ENCODE peak calls at places on chromosomes 1 and 21, in eight cellular contexts. U is CD8-positive, alpha-beta T cell; X is GM23248; O is neural progenitor cell; H is kidney epithelial cell; Y is right atrium auricular region; C is thyroid gland; Q is naive thymus-derived CD4-positive, alpha-beta T cell. W is an unnamed sample.

GRCh38 chr1:48681476-48682305 is 95.0 kb downstream of the BEND5 start:
- DNase-seq in X (no peak), Q (no peak), O (no peak), U (no peak), H (no peak), Y (no peak), C (no peak), W (peak; percentile 50)

GRCh38 chr1:161784963-161785362 is 18.8 kb downstream of the ATF6 start:
- DNase-seq in C (no peak), H (no peak), X (peak; percentile 12), U (no peak), Y (no peak), O (no peak), Q (no peak), W (no peak)

GRCh38 chr1:171313319-171313834 is 606 bp upstream of the FMO4 start:
- DNase-seq in U (no peak), H (no peak), O (no peak), Q (no peak), C (no peak), Y (no peak), X (peak; percentile 2), W (no peak)

GRCh38 chr1:55702064-55702463 is 486.9 kb upstream of the USP24 start:
- DNase-seq in U (no peak), C (no peak), Y (no peak), X (peak; percentile 44), O (no peak), H (no peak), Q (no peak), W (no peak)

GRCh38 chr1:59561782-59562181 is 253.0 kb upstream of the HOOK1 start:
- DNase-seq in Q (no peak), X (no peak), Y (no peak), O (no peak), U (no peak), C (no peak), H (no peak), W (no peak)

GRCh38 chr1:64240209-64240608 is 36.8 kb downstream of the UBE2U start:
- DNase-seq in Y (no peak), C (no peak), X (peak; percentile 44), O (no peak), Q (no peak), U (no peak), H (no peak), W (no peak)

GRCh38 chr1:203424861-203425667 is 50.5 kb upstream of the PRELP start:
- DNase-seq in X (peak; percentile 5), Y (no peak), Q (no peak), O (no peak), H (no peak), C (no peak), U (no peak), W (no peak)

GRCh38 chr1:164733070-164733469 is 174.1 kb downstream of the PBX1 start:
- DNase-seq in C (no peak), U (no peak), Q (no peak), O (no peak), X (peak; percentile 89), Y (no peak), H (peak; percentile 77), W (no peak)

GRCh38 chr1:232062967-232063366 is 436.4 kb downstream of the DISC1 start:
- DNase-seq in O (no peak), C (no peak), Q (no peak), U (no peak), Y (no peak), X (no peak), H (no peak), W (no peak)

GRCh38 chr1:36157115-36157903 is 1.3 kb downstream of the MAP7D1 start:
- DNase-seq in Q (no peak), X (peak; percentile 64), C (no peak), H (no peak), Y (no peak), O (peak; percentile 68), U (no peak), W (no peak)

GRCh38 chr21:46605759-46606426 is 1.0 kb upstream of the S100B start:
- DNase-seq in C (no peak), H (no peak), O (no peak), Y (no peak), X (no peak), U (peak; percentile 79), Q (peak; percentile 34), W (no peak)

GRCh38 chr21:38343691-38344090 is 86.9 kb downstream of the KCNJ15 start:
- DNase-seq in Q (no peak), U (no peak), O (no peak), C (peak; percentile 94), Y (peak; percentile 87), H (no peak), X (peak; percentile 37), W (no peak)

GRCh38 chr1:68904472-68904871 is 407.6 kb upstream of the DEPDC1 start:
- DNase-seq in O (peak; percentile 55), H (peak; percentile 31), Q (no peak), Y (no peak), C (no peak), X (peak; percentile 27), U (no peak), W (no peak)

GRCh38 chr1:157925419-157926166 is 67.9 kb upstream of the KIRREL1 start:
- DNase-seq in H (no peak), C (no peak), U (no peak), X (no peak), Q (no peak), O (no peak), Y (no peak), W (no peak)

GRCh38 chr1:77015748-77016341 is 148.6 kb downstream of the ST6GALNAC5 start:
- DNase-seq in U (no peak), H (no peak), X (no peak), Y (no peak), C (no peak), O (peak; percentile 56), Q (no peak), W (no peak)

GRCh38 chr21:41650526-41651145 is 116.2 kb downstream of the RIPK4 start:
- DNase-seq in Y (no peak), U (no peak), X (no peak), Q (no peak), H (no peak), O (no peak), C (no peak), W (no peak)

GRCh38 chr1:25661043-25661807 is 44.6 kb downstream of the MAN1C1 start:
- DNase-seq in H (no peak), U (no peak), O (peak; percentile 58), Q (no peak), Y (no peak), C (no peak), X (peak; percentile 11), W (no peak)

DNA sequence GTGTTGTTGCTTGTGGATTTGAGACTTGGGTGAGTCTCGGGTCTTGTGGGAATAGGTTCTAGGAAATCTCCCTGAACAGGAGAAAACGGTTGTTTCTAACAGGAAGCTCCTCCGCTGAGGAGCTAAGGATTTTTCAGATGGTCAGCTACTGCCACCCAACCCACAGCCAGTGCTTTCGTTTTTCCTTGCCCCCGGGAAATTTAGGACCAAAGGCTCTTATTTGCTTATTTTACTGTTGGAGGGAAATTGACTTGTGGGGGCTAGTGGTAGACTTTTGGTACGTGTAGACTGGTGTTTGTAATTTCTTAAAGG is 789 bp downstream of the SNX7 start:
- DNase-seq in H (no peak), U (no peak), X (no peak), Q (no peak), C (peak; percentile 8), Y (no peak), O (no peak), W (no peak)
- H3K4me3 ChIP-seq in H (peak overlapping the region; percentile 85), U (peak overlapping the region; percentile 48), X (peak overlapping the region; percentile 82), Q (peak overlapping the region; percentile 43), C (peak overlapping the region; percentile 89), Y (peak overlapping the region; percentile 65), O (peak overlapping the region; percentile 64), W (peak overlapping the region; percentile 79)

GRCh38 chr1:180230791-180231505 is 884 bp downstream of the LHX4 start:
- DNase-seq in O (peak; percentile 88), C (no peak), U (no peak), Q (no peak), H (no peak), X (peak; percentile 55), Y (no peak), W (no peak)
- H3K27me3 ChIP-seq in O (peaks cover 100% of the 10 kb centered on the region), C (peaks cover 60% of the 10 kb centered on the region), U (peaks cover 61% of the 10 kb centered on the region), Q (peaks cover 20% of the 10 kb centered on the region), H (peaks cover 81% of the 10 kb centered on the region), X (peaks cover 86% of the 10 kb centered on the region), Y (peaks cover 75% of the 10 kb centered on the region), W (peaks cover 75% of the 10 kb centered on the region)

DNA sequence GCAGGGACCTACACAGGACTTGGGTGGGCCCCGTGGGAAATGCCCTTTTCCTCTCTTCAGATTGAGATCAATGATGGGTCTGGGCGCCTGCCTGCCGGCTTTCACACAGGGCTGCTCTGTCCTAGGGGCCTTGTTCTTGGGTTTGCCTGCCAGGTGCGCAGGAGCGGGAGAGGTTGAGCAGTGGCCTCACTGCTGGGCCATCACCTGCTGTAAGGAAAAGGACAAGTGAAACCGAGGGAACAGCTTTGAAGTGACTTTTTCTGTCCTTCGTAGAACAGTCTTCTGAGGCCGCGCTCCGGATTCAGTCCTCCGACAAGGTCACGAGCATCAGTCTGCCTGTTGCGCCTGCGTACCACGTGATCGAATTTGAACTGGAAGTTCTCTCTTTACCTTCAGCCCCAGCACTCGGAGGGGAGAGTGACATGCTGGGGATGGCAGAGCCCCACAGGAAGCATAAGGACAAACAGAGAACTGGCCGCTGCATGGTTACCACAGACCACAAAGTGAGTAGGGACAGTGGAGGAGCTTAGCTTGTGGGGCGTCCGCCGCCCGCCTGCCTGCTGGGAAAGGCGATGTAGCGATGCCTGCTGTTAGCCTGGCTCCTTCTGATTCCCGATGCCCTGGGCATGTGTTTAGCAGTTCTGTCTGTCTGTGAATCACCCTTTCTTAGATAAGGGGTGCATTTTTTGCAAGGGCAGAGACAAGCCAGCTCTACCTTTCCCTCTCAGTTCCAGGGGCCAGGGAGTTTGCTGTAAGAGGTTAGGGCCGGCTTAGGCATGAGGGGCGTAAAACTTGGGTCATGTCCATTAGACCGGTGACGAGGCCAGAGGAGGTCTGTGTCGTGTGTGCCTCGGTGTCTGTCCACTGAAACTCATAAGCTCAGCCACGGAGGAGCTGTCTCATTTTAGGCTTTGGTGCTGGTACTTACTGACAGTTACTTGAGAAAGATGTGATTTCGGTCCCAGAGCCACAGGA is 19.5 kb upstream of the PWP2 start:
- DNase-seq in Q (no peak), O (no peak), X (no peak), C (no peak), H (no peak), Y (no peak), U (no peak), W (no peak)
- H3K36me3 ChIP-seq in Q (no peaks in the 10 kb centered on the region), O (no peaks in the 10 kb centered on the region), X (peaks cover 10% of the 10 kb centered on the region), C (peaks cover 50% of the 10 kb centered on the region), H (peaks cover 7% of the 10 kb centered on the region), Y (peaks cover 74% of the 10 kb centered on the region), U (peaks cover 30% of the 10 kb centered on the region), W (no peaks in the 10 kb centered on the region)

GRCh38 chr1:183023146-183023600 is at the start of gene LAMC1:
- DNase-seq in X (peak; percentile 93), U (no peak), H (no peak), Q (no peak), Y (peak; percentile 70), O (peak; percentile 97), C (peak; percentile 78), W (peak; percentile 83)

GRCh38 chr1:183019860-183020259 is 3.4 kb upstream of the LAMC1 start:
- DNase-seq in H (no peak), Y (no peak), O (no peak), U (no peak), C (peak; percentile 58), Q (no peak), X (no peak), W (no peak)

GRCh38 chr1:183023601-183024351 is 556 bp downstream of the LAMC1 start:
- DNase-seq in Q (peak; percentile 5), H (no peak), C (peak; percentile 89), X (peak; percentile 74), O (peak; percentile 84), U (peak; percentile 52), Y (peak; percentile 70), W (peak; percentile 63)

GRCh38 chr1:183022202-183023145 is 746 bp upstream of the LAMC1 start:
- DNase-seq in O (peak; percentile 92), H (peak; percentile 86), X (peak; percentile 97), U (no peak), Y (peak; percentile 96), C (peak; percentile 85), Q (no peak), W (peak; percentile 95)

GRCh38 chr1:183021405-183022201 is 1.6 kb upstream of the LAMC1 start:
- DNase-seq in Y (no peak), Q (no peak), H (no peak), U (no peak), O (no peak), X (no peak), C (no peak), W (no peak)
- H3K4me3 ChIP-seq in Y (peak overlapping the region; percentile 94), Q (no peak overlapping the region), H (peak overlapping the region; percentile 66), U (no peak overlapping the region), O (peak overlapping the region; percentile 68), X (peak overlapping the region; percentile 97), C (peak overlapping the region; percentile 83), W (peak overlapping the region; percentile 98)